ENCODE peak calls at places on chromosomes 11 and 22, in four cellular contexts. One of them, this sample, is unnamed.

GRCh38 chr22:39429916-39430575 is 26.8 kb upstream of the MGAT3 start:
- DNase-seq in uterus: no peak
- DNase-seq in sigmoid colon: no peak
- DNase-seq in HepG2: no peak
- DNase-seq in this sample: no peak

GRCh38 chr11:118217575-118217974 is 7.2 kb downstream of the JAML start:
- DNase-seq in uterus: no peak
- DNase-seq in sigmoid colon: no peak
- DNase-seq in HepG2: no peak
- DNase-seq in this sample: no peak

GRCh38 chr11:11382858-11383532 is 29.9 kb upstream of the CSNK2A3 start:
- DNase-seq in uterus: no peak
- DNase-seq in sigmoid colon: no peak
- DNase-seq in HepG2: no peak
- DNase-seq in this sample: peak

GRCh38 chr11:34161812-34162506 is 56.5 kb downstream of the NAT10 start:
- DNase-seq in uterus: no peak
- DNase-seq in sigmoid colon: no peak
- DNase-seq in HepG2: no peak
- DNase-seq in this sample: no peak

GRCh38 chr11:10564692-10565318 is 3.7 kb downstream of the LYVE1 start:
- DNase-seq in uterus: no peak
- DNase-seq in sigmoid colon: no peak
- DNase-seq in HepG2: no peak
- DNase-seq in this sample: no peak

GRCh38 chr22:35522571-35523149 is 18.0 kb upstream of the RASD2 start:
- DNase-seq in uterus: no peak
- DNase-seq in sigmoid colon: no peak
- DNase-seq in HepG2: no peak
- DNase-seq in this sample: no peak

GRCh38 chr11:65047581-65048422 is 6.8 kb downstream of the SAC3D1 start:
- DNase-seq in uterus: peak
- DNase-seq in sigmoid colon: peak
- DNase-seq in HepG2: no peak
- DNase-seq in this sample: no peak

GRCh38 chr22:36258750-36259619 is 6.1 kb downstream of the APOL1 start:
- DNase-seq in uterus: peak
- DNase-seq in sigmoid colon: peak
- DNase-seq in HepG2: no peak
- DNase-seq in this sample: no peak

GRCh38 chr11:76632492-76632891 is 38.1 kb downstream of the LRRC32 start:
- DNase-seq in uterus: no peak
- DNase-seq in sigmoid colon: no peak
- DNase-seq in HepG2: no peak
- DNase-seq in this sample: no peak

GRCh38 chr11:134561348-134561720 is 149.3 kb upstream of the B3GAT1 start:
- DNase-seq in uterus: no peak
- DNase-seq in sigmoid colon: no peak
- DNase-seq in HepG2: no peak
- DNase-seq in this sample: peak

GRCh38 chr11:13098067-13098466 is 89.0 kb downstream of the RASSF10 start:
- DNase-seq in uterus: no peak
- DNase-seq in sigmoid colon: no peak
- DNase-seq in HepG2: peak
- DNase-seq in this sample: no peak

GRCh38 chr11:132111341-132111740 is 740.9 kb downstream of the NTM start:
- DNase-seq in uterus: no peak
- DNase-seq in sigmoid colon: no peak
- DNase-seq in HepG2: no peak
- DNase-seq in this sample: no peak

GRCh38 chr22:25511725-25512124 is 52.8 kb upstream of the GRK3 start:
- DNase-seq in uterus: no peak
- DNase-seq in sigmoid colon: no peak
- DNase-seq in HepG2: no peak
- DNase-seq in this sample: no peak

GRCh38 chr11:8822476-8822875 is 88.5 kb upstream of the AKIP1 start:
- DNase-seq in uterus: no peak
- DNase-seq in sigmoid colon: peak
- DNase-seq in HepG2: no peak
- DNase-seq in this sample: no peak

GRCh38 chr22:36156515-36157419 is 3.8 kb downstream of the APOL3 start:
- DNase-seq in uterus: peak
- DNase-seq in sigmoid colon: peak
- DNase-seq in HepG2: peak
- DNase-seq in this sample: no peak

GRCh38 chr22:37276771-37277170 is 5.5 kb upstream of the CYTH4 start:
- DNase-seq in uterus: no peak
- DNase-seq in sigmoid colon: no peak
- DNase-seq in HepG2: no peak
- DNase-seq in this sample: no peak

DNA sequence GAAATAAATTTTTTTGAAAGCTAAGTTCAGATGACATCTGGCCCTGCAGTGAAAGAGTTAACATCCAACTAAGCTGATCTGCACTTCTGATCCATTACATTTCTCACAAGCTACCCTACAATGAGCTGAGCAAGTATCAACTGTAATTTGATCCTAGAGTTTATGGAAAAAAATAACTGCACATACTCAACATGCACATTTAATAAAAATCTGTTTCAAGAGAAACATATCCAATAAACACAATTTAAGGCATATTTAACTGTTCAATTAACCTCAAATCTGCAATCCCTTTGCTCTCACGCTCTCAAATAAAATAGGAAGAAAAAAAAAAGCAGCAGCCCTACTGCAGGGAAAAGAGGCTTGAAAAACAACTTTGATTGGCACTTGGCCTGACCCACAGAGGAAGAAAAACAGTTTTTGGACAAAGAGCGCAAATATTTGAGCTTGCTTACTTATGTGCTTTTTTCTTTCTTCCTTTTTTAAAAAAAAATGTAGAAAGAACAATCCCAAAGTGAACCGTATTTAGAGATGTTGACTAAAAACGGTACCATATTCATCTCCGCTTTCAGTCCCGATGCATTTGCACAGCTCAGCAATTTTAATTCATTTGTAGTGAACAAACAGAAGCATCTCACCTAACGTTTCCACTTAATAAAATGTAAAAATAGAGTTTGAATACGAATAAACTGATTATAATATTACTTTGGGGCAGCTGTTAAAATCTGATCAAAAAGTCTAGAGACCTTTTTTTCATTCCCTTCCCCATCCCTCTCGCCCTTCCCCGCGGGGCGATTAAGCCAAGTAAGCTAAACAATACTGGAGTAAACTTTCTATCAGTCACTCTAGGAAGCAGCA is 1.6 kb downstream of the SESN3 start:
- DNase-seq in uterus: no peak
- DNase-seq in sigmoid colon: peak
- DNase-seq in HepG2: no peak
- DNase-seq in this sample: no peak
- TF ChIP-seq CTCF in uterus: no peak
- TF ChIP-seq CTCF in sigmoid colon: no peak
- TF ChIP-seq CTCF in HepG2: no peak
- TF ChIP-seq CTCF in this sample: no peak

GRCh38 chr11:124108158-124108557 is 7.1 kb upstream of the VWA5A start:
- DNase-seq in uterus: no peak
- DNase-seq in sigmoid colon: no peak
- DNase-seq in HepG2: peak
- DNase-seq in this sample: no peak
- TF ChIP-seq CTCF in uterus: no peak
- TF ChIP-seq CTCF in sigmoid colon: no peak
- TF ChIP-seq CTCF in HepG2: peak
- TF ChIP-seq CTCF in this sample: no peak

GRCh38 chr11:5891216-5891800 is 1.7 kb upstream of the OR52E5 start:
- DNase-seq in uterus: no peak
- DNase-seq in sigmoid colon: no peak
- DNase-seq in HepG2: no peak
- DNase-seq in this sample: no peak
- TF ChIP-seq CTCF in uterus: no peak
- TF ChIP-seq CTCF in sigmoid colon: no peak
- TF ChIP-seq CTCF in HepG2: no peak
- TF ChIP-seq CTCF in this sample: peak

GRCh38 chr11:122910775-122911174 is 28.2 kb downstream of the JHY start:
- DNase-seq in uterus: no peak
- DNase-seq in sigmoid colon: no peak
- DNase-seq in HepG2: peak
- DNase-seq in this sample: no peak
- TF ChIP-seq CTCF in uterus: peak
- TF ChIP-seq CTCF in sigmoid colon: no peak
- TF ChIP-seq CTCF in HepG2: peak
- TF ChIP-seq CTCF in this sample: peak

GRCh38 chr11:74702383-74703007 is 28.7 kb downstream of the CHRDL2 start:
- DNase-seq in uterus: peak
- DNase-seq in sigmoid colon: peak
- DNase-seq in HepG2: peak
- DNase-seq in this sample: peak
- TF ChIP-seq CTCF in uterus: peak
- TF ChIP-seq CTCF in sigmoid colon: peak
- TF ChIP-seq CTCF in HepG2: peak
- TF ChIP-seq CTCF in this sample: peak

DNA sequence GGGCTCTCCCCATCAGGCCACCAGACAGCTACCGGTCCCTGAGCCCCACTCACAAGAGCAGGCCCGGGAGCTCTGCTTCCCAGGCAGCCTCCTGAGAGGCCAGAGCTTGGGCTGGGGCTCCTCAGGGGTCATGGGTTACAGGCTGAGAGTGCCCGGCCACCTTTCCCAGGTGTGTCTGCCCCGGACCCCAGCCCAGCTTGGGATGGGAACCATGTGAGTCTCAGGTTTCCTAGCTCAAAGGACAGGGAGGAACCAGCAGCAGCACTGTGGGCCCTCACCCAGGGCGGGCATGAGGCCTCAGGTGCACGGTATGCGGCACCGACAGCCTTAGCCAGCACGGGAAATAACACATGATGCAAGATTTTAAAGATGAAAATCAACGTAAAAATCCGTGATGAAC is 90.1 kb downstream of the NECTIN1 start:
- DNase-seq in uterus: no peak
- DNase-seq in sigmoid colon: no peak
- DNase-seq in HepG2: no peak
- DNase-seq in this sample: no peak
- TF ChIP-seq CTCF in uterus: no peak
- TF ChIP-seq CTCF in sigmoid colon: no peak
- TF ChIP-seq CTCF in HepG2: no peak
- TF ChIP-seq CTCF in this sample: no peak

This sample was measured in osteocyte.